ENCODE peak calls at places on chromosomes 16 and 17, in ten cellular contexts. W is naive thymus-derived CD4-positive, alpha-beta T cell; Z is coronary artery; Y is kidney epithelial cell; I is fibroblast of pulmonary artery; Q is body of pancreas; K is GM23338; M is AG10803; N is mesendoderm; C is GM12865. O is an unnamed sample.
A peak's percentile ranks its signal among the peaks of the same experiment; 100 is the strongest.

GRCh38 chr17:43308999-43309398 is 75.2 kb upstream of the RNU2-1 start:
- DNase-seq in W (no peak), Z (no peak), Y (no peak), I (no peak), Q (no peak), K (no peak), M (no peak), N (no peak), C (no peak), O (no peak)

GRCh38 chr16:11187522-11187921 is 68.5 kb downstream of the SOCS1 start:
- DNase-seq in W (no peak), Z (no peak), Y (no peak), I (no peak), Q (no peak), K (no peak), M (no peak), N (no peak), C (no peak), O (no peak)

GRCh38 chr17:68734202-68734825 is 133.1 kb upstream of the FAM20A start:
- DNase-seq in W (no peak), Z (no peak), Y (no peak), I (no peak), Q (no peak), K (peak; percentile 25), M (no peak), N (no peak), C (no peak), O (no peak)

GRCh38 chr17:78661092-78661770 is 84.0 kb upstream of the DNAH17 start:
- DNase-seq in W (no peak), Z (no peak), Y (peak; percentile 94), I (no peak), Q (no peak), K (no peak), M (peak; percentile 24), N (no peak), C (no peak), O (peak; percentile 65)

GRCh38 chr17:14014647-14015046 is 54.7 kb upstream of the COX10 start:
- DNase-seq in W (no peak), Z (no peak), Y (no peak), I (peak; percentile 23), Q (no peak), K (no peak), M (peak; percentile 13), N (no peak), C (no peak), O (no peak)

GRCh38 chr16:66701516-66701915 is 5.0 kb upstream of the CMTM4 start:
- DNase-seq in W (no peak), Z (no peak), Y (no peak), I (no peak), Q (no peak), K (no peak), M (no peak), N (no peak), C (no peak), O (no peak)

GRCh38 chr17:72542317-72542716 is 421.5 kb downstream of the SOX9 start:
- DNase-seq in W (no peak), Z (no peak), Y (no peak), I (no peak), Q (no peak), K (no peak), M (no peak), N (no peak), C (no peak), O (no peak)

GRCh38 chr16:70548936-70549335 is 25.3 kb downstream of the SF3B3 start:
- DNase-seq in W (no peak), Z (no peak), Y (no peak), I (no peak), Q (no peak), K (no peak), M (no peak), N (no peak), C (no peak), O (no peak)

GRCh38 chr17:14429084-14429483 is 128.2 kb downstream of the HS3ST3B1 start:
- DNase-seq in W (no peak), Z (no peak), Y (no peak), I (no peak), Q (no peak), K (no peak), M (no peak), N (no peak), C (no peak), O (no peak)

GRCh38 chr16:56222482-56222997 is 31.3 kb downstream of the GNAO1 start:
- DNase-seq in W (no peak), Z (no peak), Y (no peak), I (no peak), Q (no peak), K (peak; percentile 39), M (no peak), N (peak; percentile 30), C (no peak), O (no peak)

GRCh38 chr17:18156171-18156975 is 27.3 kb upstream of the ALKBH5 start:
- DNase-seq in W (no peak), Z (no peak), Y (no peak), I (no peak), Q (no peak), K (no peak), M (no peak), N (no peak), C (no peak), O (no peak)

GRCh38 chr17:65243838-65244237 is 106.7 kb downstream of the RGS9 start:
- DNase-seq in W (no peak), Z (no peak), Y (no peak), I (peak; percentile 52), Q (peak; percentile 5), K (peak; percentile 62), M (peak; percentile 56), N (peak; percentile 67), C (no peak), O (no peak)

GRCh38 chr17:3968017-3968416 is 3.8 kb upstream of the ATP2A3 start:
- DNase-seq in W (no peak), Z (no peak), Y (no peak), I (no peak), Q (no peak), K (no peak), M (no peak), N (no peak), C (no peak), O (no peak)
- H3K4me3 ChIP-seq in W (no peak overlapping the region), Z (no peak overlapping the region), Y (no peak overlapping the region), I (no peak overlapping the region), Q (no peak overlapping the region), K (no peak overlapping the region), M (no peak overlapping the region), N (no peak overlapping the region), C (no peak overlapping the region), O (no peak overlapping the region)

GRCh38 chr16:85157372-85157771 is 45.1 kb upstream of the CIBAR2 start:
- DNase-seq in W (no peak), Z (no peak), Y (no peak), I (no peak), Q (no peak), K (no peak), M (no peak), N (no peak), C (no peak), O (no peak)
- H3K4me3 ChIP-seq in W (peak overlapping the region; percentile 50), Z (no peak overlapping the region), Y (no peak overlapping the region), I (no peak overlapping the region), Q (no peak overlapping the region), K (no peak overlapping the region), M (no peak overlapping the region), N (no peak overlapping the region), C (peak overlapping the region; percentile 19), O (no peak overlapping the region)

DNA sequence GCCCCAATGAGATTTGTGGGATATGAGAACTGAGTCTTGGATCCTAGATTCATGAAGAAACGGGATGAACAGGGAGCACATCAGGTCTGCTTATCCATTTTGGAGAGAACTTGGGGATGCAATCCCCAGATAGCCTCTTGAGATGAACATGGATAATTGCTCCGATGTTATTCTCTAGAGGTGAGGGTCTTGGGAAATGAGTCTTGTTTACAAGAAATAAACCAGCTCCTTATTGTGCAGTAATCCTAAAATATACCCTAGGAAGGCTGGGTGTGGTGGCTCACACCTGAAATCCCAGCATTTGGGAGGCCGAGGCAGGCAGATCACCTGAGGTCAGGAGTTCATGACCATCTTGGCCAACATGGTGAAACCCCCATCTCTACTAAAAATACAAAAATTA is at the start of gene OR1D2:
- DNase-seq in W (no peak), Z (no peak), Y (no peak), I (no peak), Q (no peak), K (no peak), M (no peak), N (no peak), C (no peak), O (no peak)
- H3K4me3 ChIP-seq in W (no peak within 1 kb of the TSS), Z (no peak within 1 kb of the TSS), Y (no peak within 1 kb of the TSS), I (no peak within 1 kb of the TSS), Q (no peak within 1 kb of the TSS), K (no peak within 1 kb of the TSS), M (no peak within 1 kb of the TSS), N (no peak within 1 kb of the TSS), C (no peak within 1 kb of the TSS), O (no peak within 1 kb of the TSS)

GRCh38 chr17:7705269-7706255 is 560 bp downstream of the EFNB3 start:
- DNase-seq in W (no peak), Z (no peak), Y (no peak), I (no peak), Q (no peak), K (peak; percentile 53), M (no peak), N (no peak), C (no peak), O (no peak)

GRCh38 chr17:7704601-7705268 is at the start of gene EFNB3:
- DNase-seq in W (no peak), Z (peak; percentile 56), Y (no peak), I (peak; percentile 50), Q (peak; percentile 45), K (peak; percentile 91), M (no peak), N (peak; percentile 88), C (no peak), O (no peak)

GRCh38 chr17:7701681-7702080 is 3.3 kb upstream of the EFNB3 start:
- DNase-seq in W (no peak), Z (no peak), Y (no peak), I (no peak), Q (no peak), K (no peak), M (no peak), N (no peak), C (no peak), O (no peak)

GRCh38 chr17:7702776-7703175 is 2.2 kb upstream of the EFNB3 start:
- DNase-seq in W (no peak), Z (peak; percentile 55), Y (no peak), I (no peak), Q (no peak), K (no peak), M (no peak), N (no peak), C (no peak), O (no peak)

DNA sequence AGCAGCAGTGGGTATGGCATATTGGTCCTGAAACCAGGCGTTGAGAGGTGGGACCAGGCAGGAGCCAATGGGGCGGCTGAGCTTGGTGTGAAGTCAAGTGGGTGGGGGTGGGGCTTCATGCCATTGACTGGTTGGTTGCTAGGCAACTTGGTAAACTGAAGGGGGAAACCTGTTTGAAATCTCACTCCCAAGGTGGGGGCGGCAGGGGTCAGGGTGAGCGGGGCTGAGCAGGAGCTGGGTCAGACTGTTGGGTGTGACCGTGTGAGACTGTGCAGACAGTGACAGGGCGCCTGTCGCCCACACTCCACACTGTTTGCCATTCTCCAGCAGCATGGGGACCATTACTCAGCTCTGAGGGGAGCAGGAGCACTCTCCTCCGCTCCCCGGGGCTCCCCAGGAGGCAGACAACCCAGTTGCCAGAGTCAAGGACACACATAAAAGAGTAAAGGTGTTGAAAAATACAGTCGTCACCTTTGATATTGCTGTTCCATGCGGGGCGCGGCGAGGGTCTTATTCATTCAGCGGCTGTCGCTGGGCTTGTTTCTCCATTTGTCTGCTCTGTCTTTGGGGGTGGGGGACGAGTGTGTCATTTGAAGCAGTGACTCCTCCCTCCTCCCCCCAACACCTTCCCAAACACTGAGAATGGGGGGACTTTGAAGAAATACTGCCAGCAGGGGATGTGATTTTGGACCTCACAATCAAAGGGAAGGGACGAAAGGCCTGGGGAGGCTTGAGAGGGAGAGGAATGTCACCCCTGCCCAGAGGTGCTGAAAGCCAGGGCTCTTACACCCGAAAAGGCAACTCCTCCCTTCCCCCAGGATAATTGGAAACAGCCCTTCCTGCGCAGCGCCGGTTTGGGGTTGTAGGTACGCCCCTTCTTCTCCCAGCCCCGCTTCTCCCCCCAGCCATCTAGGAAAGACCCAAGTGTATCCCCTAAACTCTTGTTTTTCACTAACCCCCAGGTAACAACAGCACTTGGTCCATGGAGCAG is 1.1 kb upstream of the EFNB3 start:
- DNase-seq in W (no peak), Z (peak; percentile 71), Y (no peak), I (peak; percentile 49), Q (peak; percentile 53), K (peak; percentile 98), M (peak; percentile 49), N (peak; percentile 98), C (peak; percentile 29), O (peak; percentile 44)
- H3K4me3 ChIP-seq in W (no peak overlapping the region), Z (peak overlapping the region; percentile 62), Y (no peak overlapping the region), I (peak overlapping the region; percentile 54), Q (no peak overlapping the region), K (peak overlapping the region; percentile 89), M (peak overlapping the region; percentile 63), N (no peak overlapping the region), C (no peak overlapping the region), O (no peak overlapping the region)

O was measured in Caco-2.